ENCODE peak calls at places on chromosomes 11 and 22, in seven cellular contexts. Y is epithelial cell of proximal tubule, O is astrocyte of the spinal cord, T is testis, Q is upper lobe of right lung, U is K562, P is GM06990. H is an unnamed sample.

GRCh38 chr22:30328466-30329049 is 1.8 kb upstream of the TBC1D10A start:
- DNase-seq in Y (no peak), O (no peak), U (no peak), Q (no peak), P (no peak), T (no peak), H (no peak)

GRCh38 chr22:34454598-34454997 is 534.3 kb upstream of the LARGE1 start:
- DNase-seq in T (no peak), O (no peak), U (no peak), P (no peak), Q (no peak), Y (no peak), H (no peak)

GRCh38 chr11:106156290-106156937 is 79.0 kb downstream of the AASDHPPT start:
- DNase-seq in Q (no peak), T (peak; percentile 47), U (peak; percentile 10), P (no peak), O (peak; percentile 78), Y (no peak), H (peak; percentile 66)

GRCh38 chr22:25077964-25078363 is 121.7 kb upstream of the CRYBB3 start:
- DNase-seq in Q (no peak), Y (no peak), O (no peak), P (no peak), T (no peak), U (no peak), H (no peak)

GRCh38 chr11:61671527-61671926 is 8.7 kb upstream of the DAGLA start:
- DNase-seq in O (no peak), Y (no peak), Q (no peak), U (peak; percentile 51), P (no peak), T (no peak), H (no peak)

GRCh38 chr22:46588279-46589140 is 31.7 kb upstream of the GRAMD4 start:
- DNase-seq in P (no peak), Y (no peak), U (no peak), O (no peak), Q (peak; percentile 72), T (no peak), H (no peak)

GRCh38 chr11:117218133-117218915 is 13.5 kb downstream of the PCSK7 start:
- DNase-seq in Y (no peak), Q (peak; percentile 33), U (no peak), O (no peak), P (no peak), T (peak; percentile 35), H (no peak)

GRCh38 chr22:37484115-37485005 is 1.8 kb downstream of the MFNG start:
- DNase-seq in Q (peak; percentile 91), T (peak; percentile 61), P (peak; percentile 85), Y (no peak), U (no peak), O (no peak), H (no peak)

GRCh38 chr11:68014157-68014965 is 4.2 kb downstream of the ALDH3B1 start:
- DNase-seq in T (no peak), Y (no peak), U (no peak), O (peak; percentile 79), Q (peak; percentile 92), P (no peak), H (peak; percentile 45)

GRCh38 chr22:20116951-20117645 is at the start of gene TRMT2A:
- DNase-seq in U (peak; percentile 100), O (peak; percentile 99), P (peak; percentile 100), Q (peak; percentile 99), T (peak; percentile 99), Y (peak; percentile 60), H (peak; percentile 87)

GRCh38 chr11:125257185-125257584 is 92.6 kb downstream of the PKNOX2 start:
- DNase-seq in P (no peak), U (peak; percentile 29), Y (no peak), Q (no peak), T (no peak), O (no peak), H (no peak)

GRCh38 chr11:573146-573759 is 3.0 kb upstream of the PHRF1 start:
- DNase-seq in U (no peak), Q (no peak), Y (no peak), O (no peak), T (no peak), P (no peak), H (no peak)

DNA sequence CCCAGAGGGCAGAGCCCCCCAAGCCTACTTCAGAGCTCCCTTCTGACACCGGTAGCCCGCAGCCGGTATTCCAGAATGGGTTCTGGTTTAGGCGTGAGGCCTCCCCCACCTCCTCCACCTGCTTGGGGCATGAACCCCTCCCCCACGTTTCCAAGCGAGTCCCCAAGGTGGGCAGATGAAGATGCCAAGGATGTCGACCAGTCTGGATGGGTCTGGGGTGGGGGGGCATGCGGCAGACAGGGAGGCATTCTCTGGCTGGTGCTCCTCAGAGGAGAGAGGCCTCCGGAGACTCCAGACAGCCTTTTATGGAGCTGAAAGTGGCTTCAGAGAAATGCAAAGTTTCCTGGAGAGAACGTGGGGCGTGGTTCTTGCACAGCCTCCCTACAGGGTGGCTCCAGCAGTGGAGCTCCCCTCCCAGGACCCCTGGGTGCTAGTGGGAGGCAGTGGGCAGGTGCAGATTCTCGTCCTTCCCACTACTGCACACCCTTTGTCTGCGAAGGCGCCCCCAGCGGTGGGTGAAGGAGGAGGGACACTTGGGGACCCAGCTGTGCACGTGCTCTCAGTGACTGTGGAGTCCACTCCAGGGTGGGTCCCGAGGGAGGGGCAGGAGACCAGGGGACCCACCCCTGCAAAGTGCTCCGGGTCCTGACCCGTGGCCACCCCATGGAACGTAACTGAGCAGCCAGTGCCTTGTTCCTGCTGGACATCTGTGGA is 4.2 kb downstream of the CCND1 start:
- DNase-seq in Q (peak; percentile 63), O (no peak), T (no peak), P (no peak), Y (no peak), U (no peak), H (no peak)
- H3K4me3 ChIP-seq in Q (no peak overlapping the region), O (no peak overlapping the region), T (no peak overlapping the region), P (no peak overlapping the region), Y (no peak overlapping the region), U (no peak overlapping the region), H (peak overlapping the region; percentile 73)

GRCh38 chr11:2572491-2573239 is 127.1 kb downstream of the KCNQ1OT1 start:
- DNase-seq in Y (no peak), U (no peak), T (no peak), Q (peak; percentile 56), P (no peak), O (no peak), H (no peak)

GRCh38 chr11:2571598-2572281 is 126.9 kb downstream of the KCNQ1 start:
- DNase-seq in Q (peak; percentile 53), U (no peak), Y (no peak), P (no peak), O (no peak), T (no peak), H (no peak)

GRCh38 chr11:2570211-2570811 is 125.5 kb downstream of the KCNQ1 start:
- DNase-seq in Q (peak; percentile 45), P (no peak), T (no peak), U (no peak), O (no peak), Y (no peak), H (no peak)

GRCh38 chr11:2569731-2570210 is 125.0 kb downstream of the KCNQ1 start:
- DNase-seq in Y (no peak), P (no peak), O (no peak), U (no peak), T (no peak), Q (peak; percentile 60), H (no peak)

DNA sequence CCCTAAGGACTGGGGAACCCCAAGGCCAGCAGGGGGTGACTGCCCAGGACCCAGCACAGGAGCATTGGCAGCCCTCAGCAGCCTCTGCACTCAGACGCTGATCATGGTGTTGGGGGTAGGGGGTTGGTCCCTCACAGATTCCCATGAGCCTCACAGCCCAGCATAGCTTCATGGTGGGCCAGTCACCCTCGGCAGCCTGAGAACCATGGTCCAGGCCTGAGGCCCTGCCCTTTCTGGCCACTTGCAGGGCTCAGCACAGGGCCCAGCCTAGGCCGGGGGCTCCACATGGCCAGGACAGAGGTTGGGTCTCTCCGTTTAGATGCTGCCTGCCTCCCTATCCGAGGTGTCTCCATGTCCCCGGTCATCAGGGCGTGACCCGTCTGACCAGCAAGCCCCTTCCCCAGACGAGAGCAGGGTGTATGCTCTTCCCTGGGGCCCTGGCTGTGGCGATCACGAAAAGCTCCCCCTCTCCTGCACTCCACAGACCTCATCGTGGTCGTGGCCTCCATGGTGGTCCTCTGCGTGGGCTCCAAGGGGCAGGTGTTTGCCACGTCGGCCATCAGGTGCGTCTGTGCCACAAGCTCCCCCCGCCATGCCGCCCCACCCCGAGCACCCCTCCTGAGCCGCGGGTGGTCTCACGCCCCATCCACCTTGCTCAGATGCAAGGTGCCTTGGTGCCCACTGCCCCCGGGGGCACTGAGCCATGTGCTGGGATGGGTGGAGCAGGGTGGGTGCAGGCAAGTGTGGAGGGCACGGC is 126.2 kb downstream of the KCNQ1 start:
- DNase-seq in O (no peak), P (no peak), Y (no peak), Q (peak; percentile 58), T (no peak), U (no peak), H (no peak)
- TF ChIP-seq CTCF in O (no peak), P (no peak), Y (no peak), Q (no peak), T (no peak), U (no peak), H (no peak)

DNA sequence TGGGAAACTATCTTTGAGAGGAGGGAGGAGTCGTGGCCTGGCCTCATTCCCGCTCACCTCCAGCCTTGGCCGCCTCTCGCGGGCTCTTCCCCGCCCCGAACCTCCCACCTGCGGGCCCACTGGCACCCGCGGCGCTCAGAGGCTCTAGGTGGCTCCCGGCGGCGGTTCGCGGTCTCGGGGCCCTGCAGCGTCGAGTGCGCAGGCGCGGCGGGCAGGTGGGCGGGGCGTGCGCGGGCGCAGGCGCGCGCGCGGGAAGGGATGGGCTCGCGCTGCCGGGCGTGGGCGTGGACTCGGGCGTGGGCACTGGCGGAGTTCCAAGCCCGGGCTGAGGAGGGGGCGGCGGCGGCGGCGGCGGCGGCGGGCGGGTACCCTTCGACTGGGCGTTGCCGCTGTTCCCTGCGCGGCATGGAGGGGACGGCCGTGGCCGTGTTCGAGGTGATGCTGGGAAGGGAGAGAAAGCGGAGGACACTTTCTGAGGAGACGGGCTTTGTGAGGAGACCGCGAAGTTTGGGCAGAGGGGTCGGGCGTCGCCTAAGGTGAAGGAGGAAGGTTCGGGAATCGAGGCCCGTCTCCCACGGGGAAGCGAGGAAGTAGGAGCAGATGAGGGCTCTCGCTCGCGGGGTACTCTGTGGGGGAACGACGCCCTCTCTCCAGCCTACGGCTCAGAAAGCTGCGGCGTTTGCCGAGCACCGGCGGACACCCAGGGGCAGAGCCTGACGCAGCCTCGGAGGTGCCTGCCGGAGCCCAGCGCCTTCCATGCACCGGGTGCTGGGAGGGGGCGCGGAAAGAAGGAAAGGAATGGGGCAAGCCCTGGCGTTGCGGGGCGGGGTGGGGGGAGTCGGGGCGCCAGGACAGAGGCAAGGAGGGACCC is 15.7 kb upstream of the SPTBN2 start:
- DNase-seq in Q (peak; percentile 92), T (peak; percentile 86), U (peak; percentile 96), Y (no peak), P (peak; percentile 89), O (peak; percentile 50), H (no peak)
- H3K4me3 ChIP-seq in Q (peak overlapping the region; percentile 95), T (peak overlapping the region; percentile 93), U (peak overlapping the region; percentile 82), Y (peak overlapping the region; percentile 90), P (peak overlapping the region; percentile 92), O (peak overlapping the region; percentile 90), H (peak overlapping the region; percentile 99)

DNA sequence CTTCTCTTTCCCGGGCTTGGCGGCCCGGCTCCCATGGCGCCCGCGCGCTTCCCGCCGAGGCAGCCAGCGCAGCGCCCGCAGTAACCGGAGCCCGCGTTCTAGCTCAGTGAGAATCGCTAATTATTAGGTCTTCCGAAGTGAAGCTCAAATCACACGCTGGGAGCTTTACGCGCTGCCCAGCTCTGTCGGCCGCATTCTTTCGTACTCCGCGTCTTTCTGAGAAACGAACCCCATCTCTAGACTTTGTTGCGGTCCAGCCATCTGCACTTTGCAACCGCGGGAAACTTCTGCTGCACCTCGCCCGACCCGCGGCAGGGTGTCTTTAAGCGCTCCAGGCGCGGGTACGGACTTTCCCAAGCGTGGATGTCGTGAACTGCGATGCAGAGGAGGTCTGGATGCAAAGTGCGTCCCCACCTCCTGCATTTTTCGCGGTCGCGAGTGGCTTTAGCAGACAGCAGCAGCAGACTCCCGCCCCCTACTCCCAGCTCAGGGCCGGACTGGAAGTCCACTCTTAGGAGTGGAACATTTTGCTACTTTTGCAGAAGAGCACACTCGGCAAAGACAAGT is 6.0 kb upstream of the PAX6 start:
- DNase-seq in T (no peak), O (no peak), U (no peak), Y (no peak), P (no peak), Q (no peak), H (no peak)
- TF ChIP-seq CTCF in T (no peak), O (no peak), U (no peak), Y (no peak), P (no peak), Q (no peak), H (no peak)